ENCODE peak calls at places on chromosomes 5 and 9, in four cellular contexts. G is DND-41; Q is cardiac muscle cell; A is CD8-positive, alpha-beta T cell. M is an unnamed sample. For H3K4me1, the result is how much of the 10 kb centered on the place peaks cover.

GRCh38 chr5:148583421-148583965 is 70.8 kb downstream of the HTR4 start:
- DNase-seq in G (no peak), Q (no peak), A (no peak), M (no peak)

GRCh38 chr5:113089653-113090335 is 113.2 kb downstream of the DCP2 start:
- DNase-seq in G (no peak), Q (peak), A (no peak), M (no peak)

GRCh38 chr5:14410068-14410941 is 171.3 kb upstream of the OTULINL start:
- DNase-seq in G (no peak), Q (peak), A (no peak), M (no peak)

GRCh38 chr9:76366275-76366674 is 28.0 kb downstream of the RFK start:
- DNase-seq in G (no peak), Q (no peak), A (no peak), M (no peak)

GRCh38 chr5:98795243-98795642 is 21.8 kb downstream of the RGMB start:
- DNase-seq in G (no peak), Q (no peak), A (no peak), M (no peak)

GRCh38 chr5:116320486-116320885 is 235.7 kb downstream of the COMMD10 start:
- DNase-seq in G (no peak), Q (peak), A (no peak), M (no peak)

GRCh38 chr9:118418887-118419620 is 714.9 kb downstream of the TLR4 start:
- DNase-seq in G (no peak), Q (no peak), A (no peak), M (no peak)

GRCh38 chr5:153573326-153574033 is 83.0 kb downstream of the GRIA1 start:
- DNase-seq in G (no peak), Q (no peak), A (no peak), M (no peak)

GRCh38 chr9:89562186-89562814 is 42.5 kb upstream of the GADD45G start:
- DNase-seq in G (no peak), Q (peak), A (no peak), M (no peak)

GRCh38 chr9:26133537-26133936 is 455.3 kb upstream of the TUSC1 start:
- DNase-seq in G (no peak), Q (no peak), A (no peak), M (no peak)

GRCh38 chr9:90444609-90445008 is 198.0 kb downstream of the DIRAS2 start:
- DNase-seq in G (no peak), Q (no peak), A (no peak), M (no peak)

GRCh38 chr9:129102791-129103594 is 7.6 kb downstream of the CRAT start:
- DNase-seq in G (peak), Q (peak), A (no peak), M (peak)

GRCh38 chr9:114611516-114612271 is 603 bp downstream of the TMEM268 start:
- DNase-seq in G (peak), Q (peak), A (peak), M (no peak)

GRCh38 chr5:143673676-143674468 is 138.1 kb upstream of the HMHB1 start:
- DNase-seq in G (no peak), Q (no peak), A (no peak), M (no peak)

GRCh38 chr5:97182571-97183099 is 412 bp downstream of the RIOK2 start:
- DNase-seq in G (no peak), Q (no peak), A (peak), M (no peak)

GRCh38 chr5:14929293-14930065 is 57.9 kb upstream of the ANKH start:
- DNase-seq in G (no peak), Q (peak), A (no peak), M (no peak)

GRCh38 chr9:113011911-113012381 is at the start of gene ZNF883:
- DNase-seq in G (no peak), Q (peak), A (peak), M (no peak)

GRCh38 chr5:45847877-45848276 is 151.7 kb upstream of the HCN1 start:
- DNase-seq in G (no peak), Q (no peak), A (no peak), M (no peak)

GRCh38 chr5:10572451-10572850 is 8.6 kb downstream of the ANKRD33B start:
- DNase-seq in G (no peak), Q (no peak), A (no peak), M (no peak)

GRCh38 chr5:56639491-56639890 is 175.9 kb upstream of the MAP3K1 start:
- DNase-seq in G (no peak), Q (no peak), A (no peak), M (no peak)

GRCh38 chr5:17444496-17444895 is 53.5 kb upstream of the TAF11L2 start:
- DNase-seq in G (no peak), Q (no peak), A (no peak), M (no peak)

GRCh38 chr5:104344809-104345512 is 782.4 kb upstream of the NUDT12 start:
- DNase-seq in G (no peak), Q (peak), A (no peak), M (no peak)

GRCh38 chr5:77863181-77863580 is 87.0 kb upstream of the TBCA start:
- DNase-seq in G (no peak), Q (no peak), A (no peak), M (no peak)

DNA sequence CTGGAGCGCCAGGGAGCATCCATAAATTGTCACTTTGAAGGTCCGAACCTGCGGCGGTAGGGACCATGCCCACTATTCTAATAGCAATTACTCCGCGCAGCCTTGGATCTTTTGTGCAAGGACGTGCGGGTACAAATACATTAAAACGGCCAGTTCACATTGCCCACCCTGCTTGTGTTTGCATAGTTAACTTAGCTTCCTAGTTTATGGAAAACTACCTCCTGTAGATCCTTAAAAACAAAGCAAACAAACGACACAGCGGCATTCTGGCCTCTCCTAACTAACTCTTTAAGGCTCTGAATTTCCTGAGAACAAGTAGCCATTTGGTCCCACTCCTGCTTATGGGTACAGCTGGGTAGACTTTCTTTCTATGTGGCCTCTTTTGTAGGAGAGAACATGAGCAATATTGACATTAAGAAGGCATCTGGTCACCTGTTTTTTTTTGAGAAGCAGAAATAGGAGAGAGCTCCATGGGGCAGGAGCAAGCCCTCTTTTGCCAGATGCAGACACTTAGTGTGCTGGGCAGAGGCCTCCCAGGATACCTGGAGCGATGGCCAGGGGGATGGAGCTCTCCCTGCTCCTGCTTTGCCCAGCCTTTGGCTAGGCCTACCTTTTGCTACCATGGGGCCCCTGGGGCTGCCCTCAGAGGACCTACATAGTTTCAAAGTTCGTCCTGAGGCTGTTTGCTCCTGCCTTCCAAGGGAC is 2.1 kb upstream of the STC2 start:
- DNase-seq in G (no peak), Q (no peak), A (no peak), M (no peak)
- H3K4me3 ChIP-seq in G (no peak), Q (peak), A (no peak), M (no peak)

DNA sequence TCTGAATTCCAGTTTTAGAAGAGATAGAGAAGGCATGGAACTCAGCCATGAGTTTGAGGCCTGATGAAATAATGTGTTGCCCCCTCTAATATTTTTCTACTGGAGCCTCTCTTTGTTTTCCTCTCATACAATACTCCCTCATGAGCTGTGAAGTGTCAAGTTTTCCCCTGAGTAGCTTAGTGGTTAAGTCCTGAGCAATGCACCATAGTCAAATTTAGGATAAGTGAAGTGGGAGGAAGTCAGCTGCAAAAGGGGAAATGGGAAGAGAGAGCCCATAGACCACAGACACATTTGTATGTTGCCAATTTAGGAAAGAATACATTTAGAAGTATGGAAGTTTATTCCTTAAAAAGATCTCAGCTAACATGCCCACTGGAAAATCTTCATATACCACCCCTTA is 171.5 kb upstream of the NREP start:
- DNase-seq in G (no peak), Q (peak), A (no peak), M (no peak)
- H3K4me1 ChIP-seq in G (under half), Q (under half), A (under half), M (under half)

GRCh38 chr9:137613738-137614523 is 4.9 kb upstream of the EHMT1 start:
- DNase-seq in G (no peak), Q (no peak), A (no peak), M (no peak)

GRCh38 chr9:137613259-137613658 is 5.5 kb upstream of the EHMT1 start:
- DNase-seq in G (no peak), Q (no peak), A (no peak), M (no peak)

GRCh38 chr9:137610944-137611343 is 5.5 kb downstream of the ARRDC1 start:
- DNase-seq in G (no peak), Q (no peak), A (no peak), M (no peak)

GRCh38 chr9:137611623-137612609 is 6.4 kb downstream of the ARRDC1 start:
- DNase-seq in G (no peak), Q (peak), A (peak), M (no peak)

DNA sequence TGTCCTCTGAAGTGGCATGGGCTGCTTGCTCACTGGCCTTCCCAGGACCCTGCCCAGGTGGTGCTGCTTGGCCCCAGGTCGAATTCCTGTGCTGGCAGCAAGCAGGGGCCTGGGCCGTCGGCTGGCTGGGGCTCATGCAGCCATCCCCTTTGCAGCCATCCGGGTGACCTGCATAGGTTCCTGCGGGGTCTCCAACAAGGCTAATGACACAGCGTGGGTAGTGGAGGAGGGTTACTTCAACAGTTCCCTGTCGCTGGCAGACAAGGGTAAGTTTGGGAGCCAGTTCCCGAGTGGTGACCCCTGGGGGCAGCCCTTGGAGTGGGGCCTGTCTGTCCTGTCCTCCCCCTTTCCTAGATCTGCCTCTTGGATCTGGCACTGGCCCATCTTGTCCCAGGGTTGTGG is 6.1 kb upstream of the EHMT1 start:
- DNase-seq in G (no peak), Q (no peak), A (no peak), M (no peak)
- H3K27ac ChIP-seq in G (no peak), Q (peak), A (no peak), M (no peak)

DNA sequence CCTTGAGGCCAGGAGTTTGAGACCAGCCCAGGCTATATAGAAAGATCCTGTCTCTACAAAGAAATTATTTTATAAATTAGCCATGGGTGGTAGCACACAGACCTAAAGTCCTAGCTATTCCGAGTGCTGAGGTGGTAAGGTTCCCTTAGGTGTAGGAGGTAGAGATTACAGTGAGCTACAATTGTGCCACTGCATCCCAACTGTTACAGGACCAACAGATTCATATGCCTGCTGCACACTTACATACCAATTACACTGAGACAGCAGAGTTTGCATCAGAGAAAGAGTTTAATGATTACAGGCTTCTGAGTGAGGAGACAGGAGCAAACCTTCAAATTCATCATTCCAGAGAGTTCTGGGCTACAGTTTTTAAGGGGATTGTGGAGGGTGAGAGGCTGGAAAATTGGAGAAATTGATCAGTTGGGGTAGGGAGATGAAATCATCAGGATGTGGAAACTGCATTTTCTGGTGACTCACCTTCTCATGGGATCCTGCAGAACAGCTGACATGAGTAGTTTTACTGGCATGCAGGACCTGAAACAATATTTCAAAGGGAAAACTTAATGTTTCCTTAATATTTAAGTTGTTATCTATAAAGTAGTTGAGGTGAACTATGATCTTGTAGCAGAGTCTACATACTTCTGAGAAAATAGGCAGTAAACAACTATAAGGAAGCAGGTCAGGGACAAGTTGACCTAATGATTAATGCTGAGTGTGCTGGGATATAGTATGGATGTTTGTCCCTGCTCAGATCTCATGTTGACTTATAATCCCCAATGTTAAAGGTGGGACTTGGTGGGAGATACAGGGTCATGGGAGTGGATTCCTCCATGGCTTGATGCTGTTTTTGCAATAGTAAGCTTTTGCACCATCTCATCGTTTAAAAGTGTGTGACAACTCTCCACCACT is 54.7 kb downstream of the ANXA2R start:
- DNase-seq in G (no peak), Q (peak), A (no peak), M (no peak)
- H3K4me3 ChIP-seq in G (no peak), Q (no peak), A (no peak), M (no peak)

DNA sequence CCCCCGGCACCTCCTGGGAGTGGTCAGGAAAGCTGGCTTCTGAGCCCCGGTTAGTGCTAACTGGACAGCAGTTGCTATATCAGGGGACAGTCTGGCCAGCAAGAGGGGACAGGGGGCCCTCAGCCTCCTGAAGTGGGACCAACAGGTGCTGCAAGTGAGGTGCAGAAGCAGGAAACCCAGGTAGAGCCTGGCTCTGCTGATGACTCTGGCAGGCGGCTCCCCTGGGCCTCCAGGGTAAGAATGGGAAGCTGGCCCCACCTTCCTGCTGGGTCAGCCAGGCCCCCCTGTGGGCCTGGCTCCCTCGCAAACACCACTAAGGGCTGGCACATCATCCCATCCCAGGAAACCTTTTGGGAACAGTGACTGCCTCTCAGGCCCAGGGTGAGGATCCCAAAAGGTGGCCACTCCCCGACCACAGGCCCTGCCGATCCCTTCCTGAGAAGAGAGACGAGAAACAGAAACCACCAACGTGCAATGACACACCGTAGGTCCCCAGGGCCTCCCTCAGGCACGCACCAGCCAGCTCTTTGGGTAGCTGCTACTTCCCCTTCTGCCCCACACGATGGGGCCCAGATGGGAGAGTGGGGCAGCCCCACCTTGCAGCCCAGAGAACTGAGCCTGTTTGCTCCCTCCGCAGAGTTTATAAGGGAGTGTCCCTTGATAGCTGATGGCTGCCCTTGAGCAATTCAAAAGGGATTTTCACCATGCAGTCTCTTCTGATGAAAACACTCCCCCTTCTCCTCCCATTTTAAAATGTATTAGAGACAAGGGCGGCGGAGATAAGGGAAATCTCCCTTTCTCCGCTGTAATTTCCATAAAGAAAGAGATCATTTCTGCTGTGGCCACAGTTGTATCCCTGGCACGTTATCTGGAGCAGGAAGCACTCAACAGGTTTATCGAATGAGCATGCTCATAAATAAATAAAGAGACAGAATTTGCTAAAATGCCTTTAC is 76.8 kb downstream of the STK10 start:
- DNase-seq in G (peak), Q (peak), A (peak), M (peak)
- H3K4me1 ChIP-seq in G (half or more), Q (under half), A (half or more), M (half or more)

DNA sequence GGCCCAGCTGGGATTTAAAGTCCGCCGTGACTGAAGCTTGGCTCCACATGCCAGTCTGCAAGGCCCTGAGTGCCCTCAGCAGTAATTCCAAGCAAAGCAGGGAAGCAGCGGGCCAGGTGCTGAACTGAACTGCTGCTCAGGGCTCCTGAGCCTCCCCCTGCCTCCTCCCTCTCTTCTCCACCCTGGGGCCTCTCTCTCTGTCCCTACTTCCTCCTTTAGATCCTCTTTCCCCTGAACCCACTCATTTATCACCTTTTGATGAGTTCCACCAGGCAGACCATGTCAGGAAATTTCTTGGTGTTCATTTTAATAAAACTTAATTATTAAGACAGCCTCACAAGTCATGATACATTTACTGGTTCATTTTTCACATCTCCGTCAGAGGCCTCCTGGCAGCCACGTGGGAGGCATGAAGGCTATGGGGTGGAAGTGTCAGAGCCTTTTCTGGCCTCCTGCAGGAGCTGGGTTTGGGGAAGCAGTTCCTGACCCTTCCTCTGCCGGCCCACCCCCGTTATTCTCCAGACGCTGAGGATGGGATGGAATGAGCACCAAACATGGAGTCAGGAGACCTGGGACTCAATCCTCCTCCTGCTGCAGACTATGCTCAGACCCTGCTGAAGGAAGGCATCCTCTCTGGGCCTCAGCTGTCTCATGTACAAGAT is 32.1 kb upstream of the KCNIP1 start:
- DNase-seq in G (no peak), Q (no peak), A (no peak), M (no peak)
- H3K27ac ChIP-seq in G (no peak), Q (no peak), A (no peak), M (no peak)

GRCh38 chr5:159409801-159410200 is 79.5 kb upstream of the IL12B start:
- DNase-seq in G (no peak), Q (peak), A (no peak), M (peak)
- H3K4me3 ChIP-seq in G (no peak), Q (no peak), A (no peak), M (no peak)

GRCh38 chr9:9791621-9792020 is 821.2 kb downstream of the PTPRD start:
- DNase-seq in G (no peak), Q (peak), A (no peak), M (no peak)

GRCh38 chr9:9790216-9790872 is 822.5 kb downstream of the PTPRD start:
- DNase-seq in G (peak), Q (peak), A (no peak), M (peak)

GRCh38 chr9:9792144-9792857 is 820.5 kb downstream of the PTPRD start:
- DNase-seq in G (no peak), Q (no peak), A (no peak), M (no peak)
- H3K4me1 ChIP-seq in G (under half), Q (under half), A (under half), M (under half)

GRCh38 chr5:173318338-173318737 is 9.9 kb downstream of the STC2 start:
- DNase-seq in G (no peak), Q (no peak), A (no peak), M (no peak)
- H3K27ac ChIP-seq in G (no peak), Q (no peak), A (no peak), M (no peak)

M was measured in CD4-positive, CD25-positive, alpha-beta regulatory T cell.